ENCODE peak calls at places on chromosomes 2 and 18, in seven cellular contexts. N, R, P, O, F, K and B are unnamed samples.

GRCh38 chr2:129936334-129936934 is 43.0 kb upstream of the RAB6C start:
- DNase-seq in K (no peak), R (no peak), P (no peak), O (no peak), F (no peak), N (no peak), B (no peak)

GRCh38 chr2:26691881-26692813 is at the start of gene KCNK3:
- DNase-seq in P (peak), F (no peak), O (peak), N (peak), K (no peak), R (peak), B (peak)

GRCh38 chr2:83901322-83901721 is 557.8 kb downstream of the SUCLG1 start:
- DNase-seq in K (no peak), O (no peak), N (no peak), F (no peak), R (no peak), P (no peak), B (no peak)

GRCh38 chr2:72166281-72166680 is 18.6 kb upstream of the CYP26B1 start:
- DNase-seq in N (no peak), P (no peak), R (no peak), F (no peak), K (no peak), O (peak), B (peak)

GRCh38 chr18:77045682-77046081 is 86.9 kb downstream of the MBP start:
- DNase-seq in R (no peak), O (no peak), F (no peak), P (no peak), K (no peak), N (no peak), B (no peak)

GRCh38 chr2:219692521-219692920 is 65.1 kb downstream of the SLC4A3 start:
- DNase-seq in O (no peak), N (no peak), F (no peak), P (no peak), K (no peak), R (no peak), B (no peak)

GRCh38 chr18:43665239-43665788 is 388.0 kb upstream of the SYT4 start:
- DNase-seq in F (no peak), N (no peak), R (peak), P (peak), O (peak), K (no peak), B (peak)

GRCh38 chr2:105744091-105744908 is 412 bp upstream of the NCK2 start:
- DNase-seq in R (peak), N (peak), O (peak), F (peak), P (no peak), K (peak), B (peak)

GRCh38 chr2:124081154-124081771 is 56.2 kb downstream of the CNTNAP5 start:
- DNase-seq in O (peak), R (peak), P (no peak), K (no peak), F (no peak), N (no peak), B (peak)

GRCh38 chr2:84939426-84940087 is 31.4 kb upstream of the KCMF1 start:
- DNase-seq in R (no peak), O (no peak), P (no peak), N (peak), F (peak), K (no peak), B (no peak)

GRCh38 chr2:196468394-196468793 is 171.1 kb upstream of the CCDC150 start:
- DNase-seq in F (peak), N (no peak), K (no peak), R (no peak), O (no peak), P (no peak), B (no peak)

GRCh38 chr18:57432765-57433400 is 2.3 kb upstream of the ONECUT2 start:
- DNase-seq in P (no peak), F (no peak), O (no peak), N (no peak), K (no peak), R (no peak), B (no peak)

GRCh38 chr2:38269421-38269820 is 107.7 kb downstream of the ATL2 start:
- DNase-seq in N (no peak), P (no peak), R (no peak), O (no peak), K (no peak), F (no peak), B (no peak)

GRCh38 chr2:105768961-105769452 is 24.3 kb downstream of the NCK2 start:
- DNase-seq in F (peak), N (no peak), R (peak), K (no peak), O (peak), P (peak), B (peak)

GRCh38 chr2:128602699-128603101 is 284.0 kb upstream of the HS6ST1 start:
- DNase-seq in R (no peak), K (peak), P (no peak), O (no peak), N (no peak), F (no peak), B (no peak)

GRCh38 chr18:65943268-65943667 is 192.5 kb downstream of the CDH7 start:
- DNase-seq in R (no peak), O (no peak), P (no peak), F (no peak), N (no peak), K (no peak), B (no peak)

DNA sequence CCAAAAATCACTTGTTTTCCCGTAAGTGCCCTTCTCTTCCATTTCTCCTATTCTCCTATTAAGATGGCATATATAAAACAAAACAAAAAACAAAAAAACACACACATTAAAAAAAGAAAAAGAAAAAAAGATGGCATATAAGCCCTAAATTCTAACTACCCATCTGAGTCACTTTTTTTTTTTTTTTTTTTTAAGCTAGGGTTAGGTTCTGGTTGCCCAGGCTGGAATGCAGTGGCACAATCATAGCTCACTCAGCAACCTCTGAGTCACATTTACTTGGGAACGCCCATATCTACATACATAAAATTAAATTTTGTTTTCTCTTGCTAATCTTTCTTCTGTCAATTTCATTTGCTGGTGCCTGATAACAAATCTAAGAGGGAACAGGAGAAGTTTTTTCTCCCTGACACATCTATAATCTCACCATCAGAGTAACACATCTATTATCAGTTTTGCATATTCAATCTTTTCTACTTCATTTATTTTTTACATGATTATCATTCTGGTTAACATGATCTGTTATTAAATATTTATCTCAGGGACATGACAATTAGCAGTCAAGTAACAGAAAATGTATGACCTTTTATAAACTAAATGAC is 52.1 kb downstream of the EEF1B2 start:
- DNase-seq in K (no peak), F (no peak), O (peak), R (peak), N (no peak), P (peak), B (peak)
- H3K4me3 ChIP-seq in K (no peak), F (no peak), O (no peak), R (peak), N (no peak), P (peak), B (peak)

GRCh38 chr2:2681611-2682295 is 350.7 kb upstream of the MYT1L start:
- DNase-seq in K (no peak), O (no peak), P (no peak), F (no peak), R (no peak), N (no peak), B (no peak)

GRCh38 chr2:2681085-2681484 is 350.0 kb upstream of the MYT1L start:
- DNase-seq in N (no peak), R (no peak), O (no peak), K (no peak), F (no peak), P (no peak), B (no peak)

GRCh38 chr2:2686228-2686627 is 355.2 kb upstream of the MYT1L start:
- DNase-seq in K (no peak), N (no peak), P (no peak), R (no peak), O (no peak), F (no peak), B (no peak)

GRCh38 chr2:2683581-2683980 is 352.5 kb upstream of the MYT1L start:
- DNase-seq in R (no peak), N (no peak), K (no peak), P (no peak), F (no peak), O (no peak), B (no peak)

GRCh38 chr2:2682700-2683342 is 351.7 kb upstream of the MYT1L start:
- DNase-seq in N (no peak), P (no peak), O (no peak), R (no peak), K (no peak), F (no peak), B (no peak)
- TF ChIP-seq CTCF in N (no peak), P (no peak), O (no peak), R (no peak), K (no peak), F (peak), B (no peak)

GRCh38 chr2:232699110-232699509 is 2.0 kb downstream of the GIGYF2 start:
- DNase-seq in P (no peak), O (no peak), N (no peak), R (no peak), F (no peak), K (no peak), B (no peak)

GRCh38 chr2:232698552-232699091 is 1.5 kb downstream of the GIGYF2 start:
- DNase-seq in P (no peak), K (no peak), O (no peak), R (no peak), F (no peak), N (no peak), B (no peak)

GRCh38 chr2:232697059-232697806 is at the start of gene GIGYF2:
- DNase-seq in K (peak), O (peak), P (peak), R (peak), F (peak), N (peak), B (peak)

GRCh38 chr2:232697807-232698110 is 628 bp downstream of the GIGYF2 start:
- DNase-seq in O (no peak), K (no peak), R (no peak), N (no peak), P (no peak), F (peak), B (no peak)

DNA sequence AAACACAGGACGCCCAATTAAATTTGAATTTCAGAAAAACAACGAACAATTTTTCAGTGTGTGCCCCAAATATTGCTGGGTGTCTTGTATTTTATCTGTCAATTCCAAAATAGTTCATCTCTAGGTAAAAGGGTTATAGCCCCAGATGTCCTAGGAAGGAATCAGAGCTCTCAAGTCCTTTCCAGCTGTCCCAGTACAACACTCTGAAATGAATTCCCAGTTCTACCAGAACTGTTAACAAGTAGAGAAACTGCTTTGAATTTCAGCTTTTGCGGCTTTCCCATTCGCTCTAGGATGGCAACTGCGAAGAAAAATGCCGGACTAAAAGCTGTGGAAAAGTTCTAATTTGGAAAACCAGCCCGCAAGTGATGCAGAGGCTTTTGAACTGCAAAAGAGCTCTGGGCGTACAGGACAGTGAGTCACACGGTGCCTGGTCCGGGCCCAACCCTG is 497 bp upstream of the GIGYF2 start:
- DNase-seq in P (no peak), N (no peak), R (no peak), F (no peak), O (no peak), K (no peak), B (no peak)
- H3K4me3 ChIP-seq in P (peak), N (peak), R (peak), F (peak), O (peak), K (peak), B (peak)

GRCh38 chr18:44898536-44898935 is 217.8 kb downstream of the SETBP1 start:
- DNase-seq in P (no peak), F (no peak), R (no peak), O (no peak), K (no peak), N (no peak), B (no peak)

GRCh38 chr18:44900627-44901026 is 219.9 kb downstream of the SETBP1 start:
- DNase-seq in N (no peak), P (no peak), K (no peak), O (no peak), R (no peak), F (no peak), B (no peak)

GRCh38 chr18:44903327-44903726 is 222.6 kb downstream of the SETBP1 start:
- DNase-seq in K (no peak), N (no peak), R (no peak), O (no peak), P (no peak), F (no peak), B (no peak)

GRCh38 chr18:44899832-44900231 is 219.1 kb downstream of the SETBP1 start:
- DNase-seq in K (no peak), R (no peak), O (no peak), N (no peak), F (no peak), P (no peak), B (no peak)

DNA sequence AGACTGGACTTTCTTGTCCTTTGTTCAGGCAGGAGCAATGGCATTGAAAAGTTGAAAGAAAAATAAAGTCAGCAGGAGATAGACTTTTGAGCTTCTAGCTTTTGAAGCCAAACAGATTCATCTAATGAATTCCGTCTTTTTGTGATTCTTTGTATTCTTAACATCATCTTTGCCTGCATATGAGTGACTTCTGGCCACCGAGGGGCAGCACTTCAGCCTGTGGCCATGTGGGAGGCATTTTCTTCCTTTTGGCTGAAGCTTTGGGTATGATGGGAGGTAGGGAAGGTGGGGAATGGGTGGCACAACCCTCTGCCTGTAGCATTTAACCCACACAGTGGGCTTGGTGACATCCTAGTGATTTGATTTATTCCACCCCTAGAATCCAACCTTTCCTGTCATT is 220.6 kb downstream of the SETBP1 start:
- DNase-seq in R (no peak), F (no peak), K (no peak), O (peak), P (no peak), N (no peak), B (no peak)
- TF ChIP-seq CTCF in R (peak), F (peak), K (peak), O (peak), P (peak), N (peak), B (peak)